ENCODE peak calls at places on chromosomes 4 and X, in nine cellular contexts. One of them, this sample, is unnamed. For H3K4me1, the result is how much of the 10 kb centered on the place peaks cover.

GRCh38 chr4:99615210-99615834 is 40.7 kb downstream of the MTTP start:
- DNase-seq in Peyer's patch: no peak
- DNase-seq in HCT116: no peak
- DNase-seq in heart left ventricle: no peak
- DNase-seq in sigmoid colon: peak
- DNase-seq in breast epithelium: no peak
- DNase-seq in A549: no peak
- DNase-seq in IMR-90: no peak
- DNase-seq in esophagus squamous epithelium: no peak
- DNase-seq in this sample: no peak

GRCh38 chrX:10414106-10414824 is 206.1 kb downstream of the MID1 start:
- DNase-seq in Peyer's patch: no peak
- DNase-seq in HCT116: no peak
- DNase-seq in heart left ventricle: no peak
- DNase-seq in sigmoid colon: no peak
- DNase-seq in breast epithelium: no peak
- DNase-seq in A549: no peak
- DNase-seq in IMR-90: no peak
- DNase-seq in esophagus squamous epithelium: no peak
- DNase-seq in this sample: no peak

GRCh38 chrX:154380153-154380552 is 1.1 kb downstream of the EMD start:
- DNase-seq in Peyer's patch: no peak
- DNase-seq in HCT116: no peak
- DNase-seq in heart left ventricle: no peak
- DNase-seq in sigmoid colon: peak
- DNase-seq in breast epithelium: no peak
- DNase-seq in A549: no peak
- DNase-seq in IMR-90: peak
- DNase-seq in esophagus squamous epithelium: no peak
- DNase-seq in this sample: no peak

GRCh38 chr4:57113870-57114269 is 3.7 kb upstream of the IGFBP7 start:
- DNase-seq in Peyer's patch: no peak
- DNase-seq in HCT116: no peak
- DNase-seq in heart left ventricle: no peak
- DNase-seq in sigmoid colon: no peak
- DNase-seq in breast epithelium: no peak
- DNase-seq in A549: no peak
- DNase-seq in IMR-90: no peak
- DNase-seq in esophagus squamous epithelium: no peak
- DNase-seq in this sample: no peak

GRCh38 chr4:184306949-184307348 is 89.3 kb upstream of the ENPP6 start:
- DNase-seq in Peyer's patch: no peak
- DNase-seq in HCT116: no peak
- DNase-seq in heart left ventricle: no peak
- DNase-seq in sigmoid colon: no peak
- DNase-seq in breast epithelium: no peak
- DNase-seq in A549: no peak
- DNase-seq in IMR-90: peak
- DNase-seq in esophagus squamous epithelium: no peak
- DNase-seq in this sample: no peak

GRCh38 chr4:119139822-119140252 is 4.2 kb downstream of the MYOZ2 start:
- DNase-seq in Peyer's patch: no peak
- DNase-seq in HCT116: no peak
- DNase-seq in heart left ventricle: no peak
- DNase-seq in sigmoid colon: no peak
- DNase-seq in breast epithelium: no peak
- DNase-seq in A549: no peak
- DNase-seq in IMR-90: no peak
- DNase-seq in esophagus squamous epithelium: no peak
- DNase-seq in this sample: no peak

GRCh38 chr4:97507587-97508245 is 635.6 kb downstream of the STPG2 start:
- DNase-seq in Peyer's patch: no peak
- DNase-seq in HCT116: no peak
- DNase-seq in heart left ventricle: no peak
- DNase-seq in sigmoid colon: no peak
- DNase-seq in breast epithelium: no peak
- DNase-seq in A549: no peak
- DNase-seq in IMR-90: no peak
- DNase-seq in esophagus squamous epithelium: no peak
- DNase-seq in this sample: no peak

GRCh38 chr4:24794111-24794860 is 1.1 kb upstream of the SOD3 start:
- DNase-seq in Peyer's patch: no peak
- DNase-seq in HCT116: no peak
- DNase-seq in heart left ventricle: no peak
- DNase-seq in sigmoid colon: peak
- DNase-seq in breast epithelium: no peak
- DNase-seq in A549: no peak
- DNase-seq in IMR-90: peak
- DNase-seq in esophagus squamous epithelium: no peak
- DNase-seq in this sample: no peak

GRCh38 chrX:95703696-95704095 is 980.9 kb upstream of the DIAPH2 start:
- DNase-seq in Peyer's patch: no peak
- DNase-seq in HCT116: no peak
- DNase-seq in heart left ventricle: no peak
- DNase-seq in sigmoid colon: no peak
- DNase-seq in breast epithelium: no peak
- DNase-seq in A549: no peak
- DNase-seq in IMR-90: no peak
- DNase-seq in esophagus squamous epithelium: no peak
- DNase-seq in this sample: no peak

GRCh38 chr4:6659897-6660296 is 19.4 kb downstream of the MRFAP1 start:
- DNase-seq in Peyer's patch: no peak
- DNase-seq in HCT116: no peak
- DNase-seq in heart left ventricle: no peak
- DNase-seq in sigmoid colon: no peak
- DNase-seq in breast epithelium: no peak
- DNase-seq in A549: no peak
- DNase-seq in IMR-90: no peak
- DNase-seq in esophagus squamous epithelium: no peak
- DNase-seq in this sample: no peak

DNA sequence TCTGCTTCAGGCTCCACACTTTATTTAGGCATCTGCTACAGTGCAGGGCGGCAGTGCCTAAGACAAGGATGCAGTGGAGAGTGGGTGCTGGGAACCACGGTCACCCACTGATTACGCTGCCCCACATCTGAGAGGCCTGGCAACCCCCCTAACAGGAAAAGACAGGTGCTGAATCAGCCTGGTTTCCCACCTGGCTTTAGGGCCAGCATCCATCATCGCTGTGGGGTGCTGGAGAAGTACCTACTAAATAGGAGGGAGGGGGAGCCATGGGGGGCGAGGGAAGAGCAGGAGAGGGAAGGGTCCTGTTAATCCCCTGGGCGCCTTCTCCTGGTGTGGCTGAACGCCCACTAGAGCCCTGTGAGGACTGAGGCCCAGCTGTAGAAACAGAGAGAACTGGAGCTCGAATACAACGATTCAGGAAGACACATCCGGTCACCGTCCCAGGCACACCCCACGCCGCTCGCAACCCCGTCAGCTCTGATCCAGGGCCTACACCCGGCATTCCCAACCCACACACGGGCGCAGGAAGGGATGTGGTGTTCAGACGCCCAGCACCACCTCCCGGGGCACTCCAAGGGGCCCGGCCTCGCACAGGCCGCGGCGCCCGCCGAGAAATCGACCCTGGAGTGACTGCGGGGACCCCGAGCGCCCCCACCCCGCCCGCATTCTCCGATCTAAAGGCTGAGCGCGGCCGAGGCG is 554 bp downstream of the DCTD start:
- DNase-seq in Peyer's patch: peak
- DNase-seq in HCT116: no peak
- DNase-seq in heart left ventricle: peak
- DNase-seq in sigmoid colon: peak
- DNase-seq in breast epithelium: peak
- DNase-seq in A549: peak
- DNase-seq in IMR-90: peak
- DNase-seq in esophagus squamous epithelium: peak
- DNase-seq in this sample: peak
- TF ChIP-seq POLR2A in Peyer's patch: no peak
- TF ChIP-seq POLR2A in HCT116: no peak
- TF ChIP-seq POLR2A in heart left ventricle: no peak
- TF ChIP-seq POLR2A in sigmoid colon: no peak
- TF ChIP-seq POLR2A in breast epithelium: no peak
- TF ChIP-seq POLR2A in A549: no peak
- TF ChIP-seq POLR2A in IMR-90: peak
- TF ChIP-seq POLR2A in esophagus squamous epithelium: no peak
- TF ChIP-seq POLR2A in this sample: no peak

GRCh38 chrX:46649421-46650260 is 76.1 kb downstream of the CHST7 start:
- DNase-seq in Peyer's patch: no peak
- DNase-seq in HCT116: no peak
- DNase-seq in heart left ventricle: peak
- DNase-seq in sigmoid colon: peak
- DNase-seq in breast epithelium: peak
- DNase-seq in A549: no peak
- DNase-seq in IMR-90: peak
- DNase-seq in esophagus squamous epithelium: no peak
- DNase-seq in this sample: peak
- H3K27ac ChIP-seq in Peyer's patch: no peak
- H3K27ac ChIP-seq in HCT116: no peak
- H3K27ac ChIP-seq in heart left ventricle: peak
- H3K27ac ChIP-seq in sigmoid colon: no peak
- H3K27ac ChIP-seq in breast epithelium: peak
- H3K27ac ChIP-seq in A549: no peak
- H3K27ac ChIP-seq in IMR-90: no peak
- H3K27ac ChIP-seq in esophagus squamous epithelium: peak
- H3K27ac ChIP-seq in this sample: no peak

DNA sequence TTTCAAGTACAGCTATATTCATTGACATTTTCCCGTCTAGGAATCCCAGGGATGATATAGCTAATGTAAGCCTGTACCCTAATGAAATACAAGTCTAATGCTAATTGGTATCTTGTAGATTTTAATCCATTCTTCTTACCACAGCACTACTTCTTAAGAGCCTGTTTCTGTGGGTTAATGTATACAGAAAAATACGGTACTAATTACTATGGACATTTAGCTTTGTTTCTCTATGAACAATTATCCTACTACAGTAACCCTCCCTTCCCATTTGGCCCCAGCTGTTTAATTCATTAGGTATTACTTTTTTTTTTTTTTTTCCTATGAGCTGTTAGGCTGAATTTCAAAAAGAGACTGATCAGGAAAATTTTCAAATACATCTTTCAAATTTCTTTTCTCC is 245.1 kb upstream of the SLC7A11 start:
- DNase-seq in Peyer's patch: no peak
- DNase-seq in HCT116: no peak
- DNase-seq in heart left ventricle: no peak
- DNase-seq in sigmoid colon: no peak
- DNase-seq in breast epithelium: no peak
- DNase-seq in A549: no peak
- DNase-seq in IMR-90: no peak
- DNase-seq in esophagus squamous epithelium: no peak
- DNase-seq in this sample: no peak
- H3K4me1 ChIP-seq in Peyer's patch: under half
- H3K4me1 ChIP-seq in HCT116: under half
- H3K4me1 ChIP-seq in heart left ventricle: under half
- H3K4me1 ChIP-seq in sigmoid colon: under half
- H3K4me1 ChIP-seq in breast epithelium: under half
- H3K4me1 ChIP-seq in A549: under half
- H3K4me1 ChIP-seq in IMR-90: under half
- H3K4me1 ChIP-seq in esophagus squamous epithelium: under half
- H3K4me1 ChIP-seq in this sample: under half

GRCh38 chr4:39846705-39847104 is 131.0 kb downstream of the PDS5A start:
- DNase-seq in Peyer's patch: no peak
- DNase-seq in HCT116: no peak
- DNase-seq in heart left ventricle: no peak
- DNase-seq in sigmoid colon: no peak
- DNase-seq in breast epithelium: no peak
- DNase-seq in A549: no peak
- DNase-seq in IMR-90: no peak
- DNase-seq in esophagus squamous epithelium: no peak
- DNase-seq in this sample: no peak
- TF ChIP-seq POLR2A in Peyer's patch: no peak
- TF ChIP-seq POLR2A in HCT116: no peak
- TF ChIP-seq POLR2A in heart left ventricle: no peak
- TF ChIP-seq POLR2A in sigmoid colon: no peak
- TF ChIP-seq POLR2A in breast epithelium: no peak
- TF ChIP-seq POLR2A in A549: no peak
- TF ChIP-seq POLR2A in IMR-90: no peak
- TF ChIP-seq POLR2A in esophagus squamous epithelium: no peak
- TF ChIP-seq POLR2A in this sample: no peak

DNA sequence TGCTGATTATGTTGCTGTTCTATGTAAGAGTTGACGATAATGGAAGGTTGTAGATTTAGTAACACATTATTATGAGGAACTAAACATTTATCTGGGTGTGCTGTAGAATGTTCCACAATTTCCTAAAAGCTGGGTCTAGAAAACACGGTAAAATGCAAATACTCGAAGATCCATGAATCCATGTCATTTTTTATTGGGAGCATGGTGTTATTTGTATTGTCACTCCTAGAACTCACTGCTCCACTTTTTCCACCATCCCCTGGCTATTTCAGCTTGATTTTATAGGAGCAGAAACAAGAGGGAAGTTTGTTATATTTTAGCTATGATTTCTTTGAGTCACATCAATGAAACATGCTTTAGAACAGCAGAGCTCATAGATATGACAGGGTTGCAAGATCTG is 155.0 kb upstream of the ANK2 start:
- DNase-seq in Peyer's patch: no peak
- DNase-seq in HCT116: no peak
- DNase-seq in heart left ventricle: no peak
- DNase-seq in sigmoid colon: no peak
- DNase-seq in breast epithelium: no peak
- DNase-seq in A549: no peak
- DNase-seq in IMR-90: no peak
- DNase-seq in esophagus squamous epithelium: no peak
- DNase-seq in this sample: no peak
- H3K27ac ChIP-seq in Peyer's patch: no peak
- H3K27ac ChIP-seq in HCT116: no peak
- H3K27ac ChIP-seq in heart left ventricle: no peak
- H3K27ac ChIP-seq in sigmoid colon: no peak
- H3K27ac ChIP-seq in breast epithelium: no peak
- H3K27ac ChIP-seq in A549: no peak
- H3K27ac ChIP-seq in IMR-90: no peak
- H3K27ac ChIP-seq in esophagus squamous epithelium: no peak
- H3K27ac ChIP-seq in this sample: no peak

DNA sequence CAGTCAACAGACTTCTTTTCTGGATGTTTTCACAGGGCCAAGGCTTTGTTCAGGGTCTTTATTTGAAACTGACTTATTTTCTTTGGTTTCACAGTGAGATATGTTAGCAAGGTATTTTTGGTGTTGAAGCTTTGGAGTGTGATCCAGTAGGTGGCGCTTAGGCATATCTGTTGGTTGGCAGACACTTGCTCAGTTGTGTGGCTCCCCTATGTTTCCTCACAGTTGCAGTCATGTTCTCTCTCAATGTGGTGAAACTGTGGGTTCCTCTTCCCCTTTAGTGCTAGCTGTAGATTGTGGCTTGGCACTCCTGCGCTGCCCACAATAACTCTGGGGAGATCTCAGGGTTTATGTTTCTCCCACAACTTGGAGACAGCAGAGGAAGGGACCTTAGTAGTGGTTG is 460.8 kb downstream of the SLITRK2 start:
- DNase-seq in Peyer's patch: no peak
- DNase-seq in HCT116: no peak
- DNase-seq in heart left ventricle: no peak
- DNase-seq in sigmoid colon: no peak
- DNase-seq in breast epithelium: no peak
- DNase-seq in A549: no peak
- DNase-seq in IMR-90: no peak
- DNase-seq in esophagus squamous epithelium: no peak
- DNase-seq in this sample: no peak
- H3K4me1 ChIP-seq in Peyer's patch: under half
- H3K4me1 ChIP-seq in HCT116: under half
- H3K4me1 ChIP-seq in heart left ventricle: under half
- H3K4me1 ChIP-seq in sigmoid colon: under half
- H3K4me1 ChIP-seq in breast epithelium: under half
- H3K4me1 ChIP-seq in A549: under half
- H3K4me1 ChIP-seq in IMR-90: under half
- H3K4me1 ChIP-seq in esophagus squamous epithelium: under half
- H3K4me1 ChIP-seq in this sample: under half

GRCh38 chrX:3017492-3017891 is 11.1 kb downstream of the ARSH start:
- DNase-seq in Peyer's patch: no peak
- DNase-seq in HCT116: no peak
- DNase-seq in heart left ventricle: no peak
- DNase-seq in sigmoid colon: no peak
- DNase-seq in breast epithelium: no peak
- DNase-seq in A549: no peak
- DNase-seq in IMR-90: no peak
- DNase-seq in esophagus squamous epithelium: no peak
- DNase-seq in this sample: no peak
- TF ChIP-seq POLR2A in Peyer's patch: no peak
- TF ChIP-seq POLR2A in HCT116: no peak
- TF ChIP-seq POLR2A in heart left ventricle: no peak
- TF ChIP-seq POLR2A in sigmoid colon: no peak
- TF ChIP-seq POLR2A in breast epithelium: no peak
- TF ChIP-seq POLR2A in A549: no peak
- TF ChIP-seq POLR2A in IMR-90: no peak
- TF ChIP-seq POLR2A in esophagus squamous epithelium: no peak
- TF ChIP-seq POLR2A in this sample: no peak

This sample was measured in prostate gland.